ENCODE peak calls at places on chromosomes 12 and 14, in five cellular contexts. One of them, this sample, is unnamed.

GRCh38 chr14:99454246-99454645 is 26.4 kb downstream of the SETD3 start:
- DNase-seq in hepatic stellate cell: peak
- DNase-seq in GM20000: no peak
- DNase-seq in KBM-7: no peak
- DNase-seq in ascending aorta: no peak
- DNase-seq in this sample: no peak

GRCh38 chr12:59084758-59085383 is 164.6 kb upstream of the LRIG3 start:
- DNase-seq in hepatic stellate cell: peak
- DNase-seq in GM20000: no peak
- DNase-seq in KBM-7: no peak
- DNase-seq in ascending aorta: no peak
- DNase-seq in this sample: no peak

GRCh38 chr14:104104006-104104901 is 18.8 kb downstream of the ASPG start:
- DNase-seq in hepatic stellate cell: no peak
- DNase-seq in GM20000: no peak
- DNase-seq in KBM-7: no peak
- DNase-seq in ascending aorta: no peak
- DNase-seq in this sample: no peak

GRCh38 chr12:45292486-45293195 is 76.7 kb downstream of the ANO6 start:
- DNase-seq in hepatic stellate cell: no peak
- DNase-seq in GM20000: no peak
- DNase-seq in KBM-7: no peak
- DNase-seq in ascending aorta: no peak
- DNase-seq in this sample: no peak

GRCh38 chr14:69910871-69911270 is 31.7 kb downstream of the SMOC1 start:
- DNase-seq in hepatic stellate cell: no peak
- DNase-seq in GM20000: no peak
- DNase-seq in KBM-7: no peak
- DNase-seq in ascending aorta: no peak
- DNase-seq in this sample: no peak

GRCh38 chr12:3220382-3221321 is 143.5 kb downstream of the TSPAN9 start:
- DNase-seq in hepatic stellate cell: no peak
- DNase-seq in GM20000: no peak
- DNase-seq in KBM-7: no peak
- DNase-seq in ascending aorta: no peak
- DNase-seq in this sample: no peak

GRCh38 chr14:101119830-101120571 is 216.5 kb upstream of the RTL1 start:
- DNase-seq in hepatic stellate cell: no peak
- DNase-seq in GM20000: no peak
- DNase-seq in KBM-7: peak
- DNase-seq in ascending aorta: no peak
- DNase-seq in this sample: no peak

GRCh38 chr12:70254846-70255245 is 11.6 kb downstream of the CNOT2 start:
- DNase-seq in hepatic stellate cell: no peak
- DNase-seq in GM20000: no peak
- DNase-seq in KBM-7: no peak
- DNase-seq in ascending aorta: no peak
- DNase-seq in this sample: no peak

GRCh38 chr12:131754184-131754583 is 43.3 kb downstream of the SFSWAP start:
- DNase-seq in hepatic stellate cell: no peak
- DNase-seq in GM20000: no peak
- DNase-seq in KBM-7: no peak
- DNase-seq in ascending aorta: no peak
- DNase-seq in this sample: no peak

GRCh38 chr14:53285064-53285463 is 131.9 kb upstream of the DDHD1 start:
- DNase-seq in hepatic stellate cell: no peak
- DNase-seq in GM20000: no peak
- DNase-seq in KBM-7: no peak
- DNase-seq in ascending aorta: no peak
- DNase-seq in this sample: no peak